ENCODE peak calls at places on chromosomes 13 and 19, in ten cellular contexts. One of them, this sample, is unnamed.

GRCh38 chr13:71935166-71935840 is 68.3 kb upstream of the DACH1 start:
- DNase-seq in fibroblast of lung: peak
- DNase-seq in cardiac muscle cell: no peak
- DNase-seq in AG09319: no peak
- DNase-seq in type B pancreatic cell: no peak
- DNase-seq in endothelial cell: no peak
- DNase-seq in neural progenitor cell: no peak
- DNase-seq in tibial nerve: no peak
- DNase-seq in brain microvascular endothelial cell: peak
- DNase-seq in foreskin keratinocyte: peak
- DNase-seq in this sample: no peak

GRCh38 chr19:42396248-42396541 is 6.1 kb upstream of the CNFN start:
- DNase-seq in fibroblast of lung: no peak
- DNase-seq in cardiac muscle cell: no peak
- DNase-seq in AG09319: peak
- DNase-seq in type B pancreatic cell: no peak
- DNase-seq in endothelial cell: peak
- DNase-seq in neural progenitor cell: no peak
- DNase-seq in tibial nerve: no peak
- DNase-seq in brain microvascular endothelial cell: no peak
- DNase-seq in foreskin keratinocyte: no peak
- DNase-seq in this sample: no peak

GRCh38 chr19:39915848-39916215 is 18.6 kb downstream of the FCGBP start:
- DNase-seq in fibroblast of lung: no peak
- DNase-seq in cardiac muscle cell: no peak
- DNase-seq in AG09319: no peak
- DNase-seq in type B pancreatic cell: peak
- DNase-seq in endothelial cell: no peak
- DNase-seq in neural progenitor cell: no peak
- DNase-seq in tibial nerve: no peak
- DNase-seq in brain microvascular endothelial cell: no peak
- DNase-seq in foreskin keratinocyte: no peak
- DNase-seq in this sample: peak

GRCh38 chr19:39843919-39844793 is 2.0 kb downstream of the FBL start:
- DNase-seq in fibroblast of lung: peak
- DNase-seq in cardiac muscle cell: peak
- DNase-seq in AG09319: peak
- DNase-seq in type B pancreatic cell: no peak
- DNase-seq in endothelial cell: peak
- DNase-seq in neural progenitor cell: peak
- DNase-seq in tibial nerve: no peak
- DNase-seq in brain microvascular endothelial cell: peak
- DNase-seq in foreskin keratinocyte: no peak
- DNase-seq in this sample: no peak

GRCh38 chr13:67045357-67045756 is 184.8 kb downstream of the PCDH9 start:
- DNase-seq in fibroblast of lung: no peak
- DNase-seq in cardiac muscle cell: no peak
- DNase-seq in AG09319: no peak
- DNase-seq in type B pancreatic cell: no peak
- DNase-seq in endothelial cell: no peak
- DNase-seq in neural progenitor cell: no peak
- DNase-seq in tibial nerve: no peak
- DNase-seq in brain microvascular endothelial cell: no peak
- DNase-seq in foreskin keratinocyte: no peak
- DNase-seq in this sample: no peak

GRCh38 chr19:35170359-35171061 is 16.0 kb downstream of the FXYD5 start:
- DNase-seq in fibroblast of lung: no peak
- DNase-seq in cardiac muscle cell: no peak
- DNase-seq in AG09319: no peak
- DNase-seq in type B pancreatic cell: no peak
- DNase-seq in endothelial cell: no peak
- DNase-seq in neural progenitor cell: no peak
- DNase-seq in tibial nerve: no peak
- DNase-seq in brain microvascular endothelial cell: no peak
- DNase-seq in foreskin keratinocyte: no peak
- DNase-seq in this sample: no peak

GRCh38 chr13:72804301-72804700 is 22.4 kb downstream of the PIBF1 start:
- DNase-seq in fibroblast of lung: no peak
- DNase-seq in cardiac muscle cell: no peak
- DNase-seq in AG09319: no peak
- DNase-seq in type B pancreatic cell: no peak
- DNase-seq in endothelial cell: no peak
- DNase-seq in neural progenitor cell: no peak
- DNase-seq in tibial nerve: no peak
- DNase-seq in brain microvascular endothelial cell: no peak
- DNase-seq in foreskin keratinocyte: no peak
- DNase-seq in this sample: no peak

GRCh38 chr19:8526345-8527062 is 12.5 kb upstream of the ZNF414 start:
- DNase-seq in fibroblast of lung: peak
- DNase-seq in cardiac muscle cell: peak
- DNase-seq in AG09319: peak
- DNase-seq in type B pancreatic cell: peak
- DNase-seq in endothelial cell: peak
- DNase-seq in neural progenitor cell: peak
- DNase-seq in tibial nerve: peak
- DNase-seq in brain microvascular endothelial cell: peak
- DNase-seq in foreskin keratinocyte: no peak
- DNase-seq in this sample: peak

GRCh38 chr19:44867578-44867977 is 21.5 kb downstream of the NECTIN2 start:
- DNase-seq in fibroblast of lung: no peak
- DNase-seq in cardiac muscle cell: no peak
- DNase-seq in AG09319: no peak
- DNase-seq in type B pancreatic cell: no peak
- DNase-seq in endothelial cell: no peak
- DNase-seq in neural progenitor cell: no peak
- DNase-seq in tibial nerve: no peak
- DNase-seq in brain microvascular endothelial cell: no peak
- DNase-seq in foreskin keratinocyte: no peak
- DNase-seq in this sample: no peak

GRCh38 chr19:44872661-44873060 is 18.4 kb upstream of the TOMM40 start:
- DNase-seq in fibroblast of lung: no peak
- DNase-seq in cardiac muscle cell: no peak
- DNase-seq in AG09319: no peak
- DNase-seq in type B pancreatic cell: no peak
- DNase-seq in endothelial cell: no peak
- DNase-seq in neural progenitor cell: no peak
- DNase-seq in tibial nerve: no peak
- DNase-seq in brain microvascular endothelial cell: no peak
- DNase-seq in foreskin keratinocyte: no peak
- DNase-seq in this sample: no peak

GRCh38 chr19:44871809-44872208 is 19.2 kb upstream of the TOMM40 start:
- DNase-seq in fibroblast of lung: no peak
- DNase-seq in cardiac muscle cell: no peak
- DNase-seq in AG09319: no peak
- DNase-seq in type B pancreatic cell: no peak
- DNase-seq in endothelial cell: no peak
- DNase-seq in neural progenitor cell: no peak
- DNase-seq in tibial nerve: no peak
- DNase-seq in brain microvascular endothelial cell: no peak
- DNase-seq in foreskin keratinocyte: no peak
- DNase-seq in this sample: no peak

GRCh38 chr19:44866672-44867071 is 20.6 kb downstream of the NECTIN2 start:
- DNase-seq in fibroblast of lung: no peak
- DNase-seq in cardiac muscle cell: no peak
- DNase-seq in AG09319: no peak
- DNase-seq in type B pancreatic cell: no peak
- DNase-seq in endothelial cell: no peak
- DNase-seq in neural progenitor cell: no peak
- DNase-seq in tibial nerve: no peak
- DNase-seq in brain microvascular endothelial cell: no peak
- DNase-seq in foreskin keratinocyte: no peak
- DNase-seq in this sample: no peak

GRCh38 chr19:44869728-44870470 is 21.2 kb upstream of the TOMM40 start:
- DNase-seq in fibroblast of lung: peak
- DNase-seq in cardiac muscle cell: no peak
- DNase-seq in AG09319: no peak
- DNase-seq in type B pancreatic cell: no peak
- DNase-seq in endothelial cell: no peak
- DNase-seq in neural progenitor cell: no peak
- DNase-seq in tibial nerve: no peak
- DNase-seq in brain microvascular endothelial cell: peak
- DNase-seq in foreskin keratinocyte: no peak
- DNase-seq in this sample: no peak
- TF ChIP-seq CTCF in fibroblast of lung: no peak
- TF ChIP-seq CTCF in cardiac muscle cell: no peak
- TF ChIP-seq CTCF in AG09319: no peak
- TF ChIP-seq CTCF in type B pancreatic cell: no peak
- TF ChIP-seq CTCF in endothelial cell: no peak
- TF ChIP-seq CTCF in neural progenitor cell: no peak
- TF ChIP-seq CTCF in tibial nerve: no peak
- TF ChIP-seq CTCF in brain microvascular endothelial cell: no peak
- TF ChIP-seq CTCF in foreskin keratinocyte: no peak
- TF ChIP-seq CTCF in this sample: no peak

DNA sequence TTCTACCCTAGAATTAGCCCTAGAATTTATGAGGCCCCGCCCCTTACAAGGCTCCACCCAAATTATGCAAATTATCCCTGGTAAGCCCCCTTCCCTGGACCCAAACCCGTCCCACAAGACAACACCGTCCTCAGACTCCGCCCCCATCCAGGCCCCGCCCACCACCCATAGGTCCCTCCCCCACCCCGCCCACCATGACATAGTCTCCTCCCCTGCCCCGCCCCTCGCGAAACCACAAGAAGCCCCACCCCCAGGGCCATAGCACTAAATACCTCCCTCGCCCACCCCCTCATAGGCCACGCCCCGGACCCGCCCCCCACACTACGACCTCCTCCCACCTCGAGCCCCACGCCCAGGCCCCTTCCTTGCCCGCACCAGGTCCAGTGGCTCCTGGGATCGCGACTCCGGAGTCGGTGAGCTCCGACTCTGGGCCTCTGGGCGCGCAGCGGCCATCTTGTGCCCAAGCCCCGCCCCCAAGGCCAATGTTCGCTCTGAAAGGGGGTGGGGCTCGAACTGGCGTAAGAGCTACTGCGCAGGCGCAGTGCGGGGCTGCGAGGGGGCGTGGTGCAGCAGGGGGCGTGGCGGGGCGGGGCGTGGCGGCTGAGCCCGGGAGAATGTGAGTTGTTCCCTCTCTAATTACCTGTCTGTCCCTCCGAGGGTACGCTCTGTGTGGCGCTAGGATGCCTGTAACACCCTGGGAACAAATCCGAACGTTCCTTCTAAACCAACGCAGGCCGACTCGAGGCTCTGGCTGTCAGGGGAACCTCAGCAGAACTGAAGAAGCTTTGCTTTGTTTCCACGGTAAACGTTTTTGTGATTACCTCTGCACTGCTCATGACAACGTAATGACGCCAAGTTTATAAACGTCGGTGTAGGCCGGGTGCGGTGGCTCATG is at the start of gene ZNF784:
- DNase-seq in fibroblast of lung: peak
- DNase-seq in cardiac muscle cell: peak
- DNase-seq in AG09319: peak
- DNase-seq in type B pancreatic cell: peak
- DNase-seq in endothelial cell: peak
- DNase-seq in neural progenitor cell: peak
- DNase-seq in tibial nerve: peak
- DNase-seq in brain microvascular endothelial cell: peak
- DNase-seq in foreskin keratinocyte: peak
- DNase-seq in this sample: peak
- TF ChIP-seq CTCF in fibroblast of lung: no peak
- TF ChIP-seq CTCF in cardiac muscle cell: no peak
- TF ChIP-seq CTCF in AG09319: no peak
- TF ChIP-seq CTCF in type B pancreatic cell: no peak
- TF ChIP-seq CTCF in endothelial cell: no peak
- TF ChIP-seq CTCF in neural progenitor cell: no peak
- TF ChIP-seq CTCF in tibial nerve: no peak
- TF ChIP-seq CTCF in brain microvascular endothelial cell: no peak
- TF ChIP-seq CTCF in foreskin keratinocyte: no peak
- TF ChIP-seq CTCF in this sample: no peak

GRCh38 chr13:32587774-32588165 is 1.5 kb downstream of the PDS5B start:
- DNase-seq in fibroblast of lung: peak
- DNase-seq in cardiac muscle cell: no peak
- DNase-seq in AG09319: peak
- DNase-seq in type B pancreatic cell: no peak
- DNase-seq in endothelial cell: no peak
- DNase-seq in neural progenitor cell: no peak
- DNase-seq in tibial nerve: no peak
- DNase-seq in brain microvascular endothelial cell: peak
- DNase-seq in foreskin keratinocyte: peak
- DNase-seq in this sample: no peak

GRCh38 chr13:32582991-32583390 is 3.3 kb upstream of the PDS5B start:
- DNase-seq in fibroblast of lung: no peak
- DNase-seq in cardiac muscle cell: no peak
- DNase-seq in AG09319: no peak
- DNase-seq in type B pancreatic cell: no peak
- DNase-seq in endothelial cell: no peak
- DNase-seq in neural progenitor cell: no peak
- DNase-seq in tibial nerve: no peak
- DNase-seq in brain microvascular endothelial cell: no peak
- DNase-seq in foreskin keratinocyte: no peak
- DNase-seq in this sample: no peak

GRCh38 chr13:32585625-32586021 is 629 bp upstream of the PDS5B start:
- DNase-seq in fibroblast of lung: peak
- DNase-seq in cardiac muscle cell: peak
- DNase-seq in AG09319: no peak
- DNase-seq in type B pancreatic cell: no peak
- DNase-seq in endothelial cell: peak
- DNase-seq in neural progenitor cell: peak
- DNase-seq in tibial nerve: no peak
- DNase-seq in brain microvascular endothelial cell: peak
- DNase-seq in foreskin keratinocyte: no peak
- DNase-seq in this sample: no peak

GRCh38 chr13:32586022-32586900 is at the start of gene PDS5B:
- DNase-seq in fibroblast of lung: peak
- DNase-seq in cardiac muscle cell: peak
- DNase-seq in AG09319: peak
- DNase-seq in type B pancreatic cell: peak
- DNase-seq in endothelial cell: peak
- DNase-seq in neural progenitor cell: peak
- DNase-seq in tibial nerve: peak
- DNase-seq in brain microvascular endothelial cell: peak
- DNase-seq in foreskin keratinocyte: peak
- DNase-seq in this sample: peak

DNA sequence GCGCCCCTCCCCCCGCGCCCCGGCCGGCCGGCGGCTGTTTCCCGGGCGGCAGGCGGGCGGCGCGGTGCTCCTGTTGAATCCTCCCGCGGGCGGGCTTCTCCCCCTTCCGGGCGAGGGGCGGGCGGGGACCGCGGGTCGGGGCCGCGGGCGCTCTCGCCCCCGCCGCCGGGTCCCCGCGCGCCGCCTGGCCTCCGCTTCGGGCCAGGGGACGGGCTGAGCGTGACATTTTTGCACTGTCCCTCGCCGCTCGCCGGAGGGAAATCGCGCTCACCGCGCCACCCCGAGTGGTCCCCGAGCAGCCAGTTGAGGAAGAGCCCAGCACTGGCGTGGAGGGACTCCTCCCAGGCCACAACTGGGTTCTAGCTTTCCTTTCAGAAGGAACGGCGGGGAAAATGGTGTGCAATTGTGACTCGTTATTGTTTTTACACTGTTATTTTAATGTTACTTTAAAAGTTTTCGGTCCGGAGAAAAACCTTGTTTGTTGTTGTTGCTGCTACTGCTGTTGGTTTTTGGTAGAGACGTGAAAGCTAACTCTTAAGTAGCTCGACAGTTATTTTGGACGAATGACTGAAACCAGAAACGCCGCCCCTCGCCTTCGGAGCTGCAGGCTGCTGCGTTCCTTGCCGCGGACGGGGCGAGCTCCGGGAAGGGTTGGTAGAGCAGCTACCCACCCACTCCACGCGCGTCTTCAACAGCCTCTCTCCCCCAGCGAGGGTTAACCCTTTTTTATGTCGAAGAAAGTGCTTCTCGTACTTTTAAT is 942 bp downstream of the PDS5B start:
- DNase-seq in fibroblast of lung: peak
- DNase-seq in cardiac muscle cell: peak
- DNase-seq in AG09319: peak
- DNase-seq in type B pancreatic cell: peak
- DNase-seq in endothelial cell: peak
- DNase-seq in neural progenitor cell: peak
- DNase-seq in tibial nerve: peak
- DNase-seq in brain microvascular endothelial cell: peak
- DNase-seq in foreskin keratinocyte: peak
- DNase-seq in this sample: no peak
- TF ChIP-seq CTCF in fibroblast of lung: no peak
- TF ChIP-seq CTCF in cardiac muscle cell: no peak
- TF ChIP-seq CTCF in AG09319: no peak
- TF ChIP-seq CTCF in type B pancreatic cell: peak
- TF ChIP-seq CTCF in endothelial cell: no peak
- TF ChIP-seq CTCF in neural progenitor cell: no peak
- TF ChIP-seq CTCF in tibial nerve: no peak
- TF ChIP-seq CTCF in brain microvascular endothelial cell: peak
- TF ChIP-seq CTCF in foreskin keratinocyte: no peak
- TF ChIP-seq CTCF in this sample: peak

GRCh38 chr19:12791345-12792047 is at the start of gene JUNB:
- DNase-seq in fibroblast of lung: peak
- DNase-seq in cardiac muscle cell: peak
- DNase-seq in AG09319: peak
- DNase-seq in type B pancreatic cell: peak
- DNase-seq in endothelial cell: peak
- DNase-seq in neural progenitor cell: peak
- DNase-seq in tibial nerve: peak
- DNase-seq in brain microvascular endothelial cell: peak
- DNase-seq in foreskin keratinocyte: peak
- DNase-seq in this sample: peak
- TF ChIP-seq CTCF in fibroblast of lung: no peak
- TF ChIP-seq CTCF in cardiac muscle cell: no peak
- TF ChIP-seq CTCF in AG09319: no peak
- TF ChIP-seq CTCF in type B pancreatic cell: peak
- TF ChIP-seq CTCF in endothelial cell: no peak
- TF ChIP-seq CTCF in neural progenitor cell: peak
- TF ChIP-seq CTCF in tibial nerve: no peak
- TF ChIP-seq CTCF in brain microvascular endothelial cell: peak
- TF ChIP-seq CTCF in foreskin keratinocyte: no peak
- TF ChIP-seq CTCF in this sample: no peak

This sample was measured in esophagus muscularis mucosa.